ENCODE peak calls at places on chromosomes 1 and 21, in eight cellular contexts. Y, T, S, N, C, D, G and F are unnamed samples.

GRCh38 chr1:6168947-6169586 is 11.1 kb downstream of the CHD5 start:
- DNase-seq in Y (no peak), T (no peak), S (no peak), N (peak), C (no peak), D (no peak), G (no peak), F (no peak)

GRCh38 chr1:1380860-1381259 is 5.9 kb upstream of the AURKAIP1 start:
- DNase-seq in Y (no peak), T (no peak), S (no peak), N (no peak), C (no peak), D (no peak), G (no peak), F (no peak)

GRCh38 chr1:42684139-42684538 is 1.9 kb downstream of the YBX1 start:
- DNase-seq in Y (no peak), T (peak), S (no peak), N (no peak), C (peak), D (peak), G (no peak), F (peak)

GRCh38 chr1:90356101-90356500 is 361.0 kb downstream of the BARHL2 start:
- DNase-seq in Y (no peak), T (no peak), S (no peak), N (no peak), C (no peak), D (no peak), G (no peak), F (no peak)

GRCh38 chr1:19439464-19440171 is 45.7 kb downstream of the CAPZB start:
- DNase-seq in Y (no peak), T (peak), S (peak), N (no peak), C (peak), D (no peak), G (no peak), F (no peak)

GRCh38 chr21:24552491-24552890 is 1054.8 kb downstream of the MRPL39 start:
- DNase-seq in Y (no peak), T (no peak), S (no peak), N (no peak), C (no peak), D (no peak), G (no peak), F (no peak)

GRCh38 chr1:105485207-105485606 is 1571.3 kb upstream of the PRMT6 start:
- DNase-seq in Y (no peak), T (peak), S (no peak), N (no peak), C (peak), D (peak), G (no peak), F (peak)

GRCh38 chr1:60936052-60936619 is 146.2 kb upstream of the NFIA start:
- DNase-seq in Y (no peak), T (no peak), S (no peak), N (no peak), C (peak), D (no peak), G (no peak), F (no peak)

GRCh38 chr1:153456396-153456795 is 4.1 kb downstream of the S100A7 start:
- DNase-seq in Y (no peak), T (no peak), S (no peak), N (no peak), C (no peak), D (no peak), G (no peak), F (no peak)

GRCh38 chr1:29237906-29238600 is 1.7 kb downstream of the PTPRU start:
- DNase-seq in Y (no peak), T (peak), S (no peak), N (peak), C (peak), D (peak), G (no peak), F (no peak)

GRCh38 chr1:54604572-54605370 is 18.6 kb downstream of the FAM151A start:
- DNase-seq in Y (peak), T (peak), S (no peak), N (no peak), C (no peak), D (no peak), G (no peak), F (no peak)

GRCh38 chr21:42137191-42137913 is 66.2 kb downstream of the UMODL1 start:
- DNase-seq in Y (no peak), T (no peak), S (no peak), N (no peak), C (no peak), D (no peak), G (no peak), F (no peak)